ENCODE peak calls at places on chromosomes 1 and 21, in six cellular contexts. V is right atrium auricular region, L is GM23338, X is heart left ventricle, A is mammary epithelial cell, T is tibial nerve. S is an unnamed sample.

GRCh38 chr21:19523731-19524130 is 1120.1 kb upstream of the TMPRSS15 start:
- DNase-seq in A (no peak), V (no peak), L (no peak), X (no peak), T (no peak), S (no peak)

GRCh38 chr1:186482661-186483255 is 21.8 kb upstream of the PDC start:
- DNase-seq in A (peak; percentile 53), L (peak; percentile 84), X (peak; percentile 16), T (peak; percentile 23), V (peak; percentile 63), S (no peak)

GRCh38 chr1:189859385-189859977 is 618.2 kb downstream of the BRINP3 start:
- DNase-seq in A (peak; percentile 3), V (no peak), T (no peak), L (peak; percentile 71), X (no peak), S (no peak)

GRCh38 chr1:56125316-56125715 is 454.0 kb downstream of the PLPP3 start:
- DNase-seq in L (no peak), T (no peak), V (no peak), A (peak; percentile 84), X (no peak), S (no peak)

GRCh38 chr1:162688521-162688920 is 56.3 kb downstream of the DDR2 start:
- DNase-seq in L (no peak), X (no peak), T (no peak), A (no peak), V (no peak), S (no peak)

GRCh38 chr1:183635112-183635605 is 424 bp downstream of the ARPC5 start:
- DNase-seq in T (no peak), A (no peak), X (peak; percentile 43), V (no peak), L (peak; percentile 54), S (peak; percentile 77)

GRCh38 chr1:185360714-185361113 is 43.7 kb upstream of the IVNS1ABP start:
- DNase-seq in X (no peak), L (no peak), V (no peak), T (no peak), A (no peak), S (no peak)

GRCh38 chr1:65265296-65266271 is 43.8 kb upstream of the DNAJC6 start:
- DNase-seq in A (peak; percentile 46), X (peak; percentile 49), T (no peak), L (peak; percentile 95), V (no peak), S (no peak)

GRCh38 chr1:164635074-164635783 is 76.2 kb downstream of the PBX1 start:
- DNase-seq in V (no peak), X (no peak), A (no peak), L (peak; percentile 75), T (no peak), S (no peak)

GRCh38 chr1:238176441-238176840 is 285.7 kb upstream of the ZP4 start:
- DNase-seq in X (no peak), V (no peak), A (no peak), L (peak; percentile 21), T (no peak), S (no peak)

GRCh38 chr1:115112496-115113375 is 23.4 kb upstream of the TSPAN2 start:
- DNase-seq in T (no peak), X (no peak), L (peak; percentile 77), A (no peak), V (no peak), S (no peak)

GRCh38 chr1:13764533-13764932 is 64.5 kb downstream of the PRDM2 start:
- DNase-seq in T (no peak), A (no peak), V (no peak), X (no peak), L (peak; percentile 78), S (no peak)

GRCh38 chr1:232579958-232580705 is 49.8 kb downstream of the SIPA1L2 start:
- DNase-seq in V (no peak), L (no peak), T (no peak), A (peak; percentile 22), X (no peak), S (no peak)

DNA sequence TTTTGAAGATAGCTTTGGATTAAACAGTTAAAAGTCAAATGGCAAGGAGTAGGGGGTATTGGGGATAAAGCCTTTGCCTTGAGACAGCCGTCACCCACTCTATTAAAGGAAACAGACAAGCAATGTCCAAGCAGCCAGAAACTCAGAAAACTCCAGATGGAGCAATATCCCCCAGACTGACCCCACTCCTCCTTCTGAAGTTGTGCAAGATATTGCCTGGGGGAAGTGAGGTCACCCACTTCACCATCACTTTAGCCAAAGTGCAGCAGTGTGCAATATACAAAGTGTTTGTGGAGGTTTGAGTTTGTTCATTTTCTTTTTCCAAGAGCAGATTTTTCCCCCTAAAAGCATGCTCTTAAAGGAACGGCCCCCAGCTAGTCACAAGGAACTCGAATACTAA is 125.1 kb downstream of the ETS2 start:
- DNase-seq in V (peak; percentile 78), A (no peak), L (no peak), X (no peak), T (no peak), S (no peak)
- H3K27ac ChIP-seq in V (peak overlapping the region; percentile 43), A (no peak overlapping the region), L (no peak overlapping the region), X (no peak overlapping the region), T (peak overlapping the region; percentile 46), S (no peak overlapping the region)

GRCh38 chr1:147542549-147542857 is 1.2 kb downstream of the BCL9 start:
- DNase-seq in A (no peak), V (no peak), X (no peak), T (no peak), L (no peak), S (no peak)
- H3K4me3 ChIP-seq in A (no peak overlapping the region), V (peak overlapping the region; percentile 57), X (peak overlapping the region; percentile 68), T (peak overlapping the region; percentile 52), L (peak overlapping the region; percentile 69), S (peak overlapping the region; percentile 85)

DNA sequence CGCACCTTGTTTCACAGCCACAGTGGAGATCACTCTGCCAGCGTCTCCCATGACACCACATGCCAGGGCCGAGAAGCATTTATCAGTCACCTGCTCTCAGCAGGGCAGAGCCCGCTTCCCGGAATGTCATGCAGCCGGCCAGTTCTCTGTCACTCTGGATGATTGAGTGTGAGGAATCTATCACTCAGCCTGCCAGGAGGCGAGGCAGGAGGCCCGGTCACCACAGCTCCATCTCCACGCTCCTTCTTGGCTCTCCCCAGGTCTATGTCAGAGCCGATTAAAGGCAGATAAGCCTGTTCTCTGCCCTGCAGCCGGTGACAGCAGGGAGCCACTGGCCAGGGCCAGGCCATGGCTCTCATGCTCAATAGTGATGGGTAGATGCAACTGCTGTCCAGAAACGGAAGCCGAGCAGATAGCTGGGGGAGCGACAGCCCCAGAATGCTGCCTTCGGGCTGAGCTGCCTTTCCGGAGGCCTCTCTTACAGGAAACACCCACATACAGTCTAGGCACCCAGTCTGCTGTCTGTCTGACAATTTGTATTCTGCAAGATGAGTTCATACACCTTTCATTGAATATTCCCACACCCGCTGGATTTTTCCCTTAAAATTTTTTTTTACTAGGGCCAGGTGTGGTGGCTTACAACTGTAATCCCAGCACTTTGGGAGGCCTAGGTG is 64.1 kb downstream of the ACTL8 start:
- DNase-seq in X (peak; percentile 43), T (no peak), A (no peak), L (no peak), V (no peak), S (peak; percentile 49)
- TF ChIP-seq CTCF in X (no peak), T (no peak), A (no peak), L (no peak), V (no peak), S (no peak)

GRCh38 chr1:23644555-23644866 is 47.1 kb upstream of the RPL11 start:
- DNase-seq in X (no peak), T (no peak), A (no peak), L (no peak), V (no peak), S (no peak)

GRCh38 chr1:23646571-23646970 is 45.0 kb upstream of the RPL11 start:
- DNase-seq in V (no peak), X (no peak), T (no peak), L (no peak), A (no peak), S (no peak)

GRCh38 chr1:23643668-23644554 is 47.7 kb upstream of the RPL11 start:
- DNase-seq in X (no peak), V (no peak), A (no peak), L (no peak), T (no peak), S (no peak)

GRCh38 chr1:23646086-23646485 is 45.5 kb upstream of the RPL11 start:
- DNase-seq in L (no peak), V (no peak), X (no peak), A (no peak), T (no peak), S (no peak)

GRCh38 chr1:23645338-23645737 is 46.3 kb upstream of the RPL11 start:
- DNase-seq in X (no peak), L (no peak), A (no peak), T (no peak), V (no peak), S (no peak)
- H3K27ac ChIP-seq in X (no peak overlapping the region), L (no peak overlapping the region), A (no peak overlapping the region), T (no peak overlapping the region), V (no peak overlapping the region), S (no peak overlapping the region)

GRCh38 chr1:245054105-245054831 is 100.5 kb upstream of the KIF26B start:
- DNase-seq in V (no peak), A (no peak), X (no peak), T (no peak), L (no peak), S (no peak)
- H3K4me3 ChIP-seq in V (no peak overlapping the region), A (no peak overlapping the region), X (no peak overlapping the region), T (no peak overlapping the region), L (no peak overlapping the region), S (no peak overlapping the region)

GRCh38 chr1:92739669-92740524 is 45.0 kb downstream of the EVI5 start:
- DNase-seq in L (no peak), A (no peak), V (no peak), T (no peak), X (no peak), S (no peak)

DNA sequence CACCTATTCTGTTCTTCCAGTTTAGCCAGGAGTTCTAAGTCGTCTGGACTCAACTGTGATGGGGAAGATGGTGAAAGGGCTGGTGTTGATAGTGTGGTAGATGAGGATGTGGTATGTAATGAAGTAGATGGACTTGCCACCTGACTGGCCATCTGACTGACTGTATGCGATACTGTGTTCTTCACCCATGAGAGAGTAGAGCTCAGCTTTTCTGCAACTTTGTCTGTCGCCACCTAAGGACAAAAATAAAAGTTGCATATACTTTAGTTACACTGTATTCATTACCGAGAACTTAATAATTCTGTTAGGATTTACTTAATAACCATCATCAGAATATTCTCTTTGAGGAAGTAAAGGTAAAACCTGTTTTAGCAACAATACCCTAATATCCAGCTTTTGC is 48.5 kb downstream of the EVI5 start:
- DNase-seq in X (no peak), V (no peak), A (peak; percentile 11), L (peak; percentile 43), T (no peak), S (no peak)
- TF ChIP-seq CTCF in X (no peak), V (no peak), A (peak; percentile 23), L (peak; percentile 45), T (no peak), S (no peak)

S was measured in coronary artery.